ENCODE peak calls at places on chromosomes 11 and 22, in six cellular contexts. B is AG04449, D is HFF-Myc, I is AG10803, C is IMR-90, H is mesendoderm. P is an unnamed sample.

GRCh38 chr11:122663764-122664163 is 8.2 kb downstream of the UBASH3B start:
- DNase-seq in B (no peak), D (no peak), I (peak; percentile 72), C (no peak), H (no peak), P (no peak)

GRCh38 chr11:74550991-74551753 is 41.2 kb upstream of the POLD3 start:
- DNase-seq in B (no peak), D (no peak), I (no peak), C (no peak), H (no peak), P (no peak)

GRCh38 chr11:102617491-102618026 is 7.6 kb downstream of the MMP20 start:
- DNase-seq in B (no peak), D (no peak), I (no peak), C (no peak), H (no peak), P (no peak)

GRCh38 chr11:12189543-12190235 is 79.3 kb downstream of the MICAL2 start:
- DNase-seq in B (no peak), D (no peak), I (no peak), C (no peak), H (no peak), P (no peak)

GRCh38 chr22:22909605-22910271 is 22.1 kb downstream of the IGLL5 start:
- DNase-seq in B (no peak), D (no peak), I (no peak), C (no peak), H (no peak), P (no peak)

GRCh38 chr11:84558085-84558905 is 1068.8 kb downstream of the DLG2 start:
- DNase-seq in B (peak; percentile 28), D (peak; percentile 5), I (peak; percentile 61), C (peak; percentile 53), H (peak; percentile 74), P (no peak)

GRCh38 chr22:45341503-45341902 is 31.8 kb downstream of the FAM118A start:
- DNase-seq in B (no peak), D (no peak), I (no peak), C (no peak), H (no peak), P (no peak)

GRCh38 chr11:29962243-29962642 is 54.6 kb downstream of the KCNA4 start:
- DNase-seq in B (no peak), D (no peak), I (no peak), C (no peak), H (peak; percentile 75), P (no peak)

GRCh38 chr11:110858556-110858921 is 146.3 kb upstream of the ARHGAP20 start:
- DNase-seq in B (no peak), D (no peak), I (peak; percentile 21), C (no peak), H (no peak), P (no peak)

GRCh38 chr11:125081098-125081798 is 18.1 kb downstream of the SLC37A2 start:
- DNase-seq in B (no peak), D (no peak), I (no peak), C (no peak), H (no peak), P (no peak)

GRCh38 chr11:61793084-61793828 is 545 bp downstream of the FEN1 start:
- DNase-seq in B (no peak), D (no peak), I (no peak), C (no peak), H (no peak), P (no peak)

GRCh38 chr11:69637956-69638871 is 2.7 kb upstream of the CCND1 start:
- DNase-seq in B (no peak), D (no peak), I (peak; percentile 72), C (peak; percentile 65), H (peak; percentile 89), P (no peak)
- H3K4me3 ChIP-seq in B (peak overlapping the region; percentile 51), D (peak overlapping the region; percentile 99), I (peak overlapping the region; percentile 98), C (peak overlapping the region; percentile 44), H (peak overlapping the region; percentile 29), P (peak overlapping the region; percentile 73)

GRCh38 chr11:119814766-119815165 is 85.8 kb upstream of the NECTIN1 start:
- DNase-seq in B (no peak), D (no peak), I (no peak), C (no peak), H (no peak), P (no peak)
- H3K4me3 ChIP-seq in B (no peak overlapping the region), D (no peak overlapping the region), I (no peak overlapping the region), C (no peak overlapping the region), H (no peak overlapping the region), P (no peak overlapping the region)

DNA sequence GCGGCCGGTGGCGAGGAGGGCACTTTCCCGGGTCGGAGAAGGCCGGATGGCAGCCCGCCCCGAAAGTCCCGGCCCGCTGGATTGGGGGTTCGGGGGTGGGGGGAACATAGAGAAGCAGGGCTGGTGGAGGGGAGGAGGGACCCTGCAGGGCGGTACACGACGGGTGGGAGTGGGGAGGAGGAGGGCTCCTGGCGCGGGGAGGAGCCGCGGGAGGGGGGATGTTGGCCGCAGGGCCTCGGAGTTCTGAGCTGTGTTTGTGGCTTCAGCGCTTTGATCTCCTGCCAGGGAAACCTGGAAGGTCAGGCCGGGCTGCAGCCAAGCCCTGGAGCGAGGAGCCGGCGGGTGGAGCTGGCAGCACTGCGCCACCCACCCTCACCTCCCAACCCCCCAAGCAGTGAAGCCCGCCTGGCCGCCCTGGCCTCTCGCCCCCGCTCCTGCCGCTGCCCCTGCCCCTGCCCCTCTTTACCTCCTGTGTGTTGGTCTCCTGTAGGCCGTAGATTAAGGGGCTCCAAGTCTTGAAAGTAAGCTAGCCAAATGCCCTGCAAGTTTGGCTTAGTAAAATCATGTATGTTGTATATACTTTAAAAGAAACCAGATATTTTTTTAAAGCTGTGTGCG is 30.9 kb downstream of the C22orf31 start:
- DNase-seq in B (no peak), D (peak; percentile 62), I (peak; percentile 59), C (peak; percentile 77), H (peak; percentile 95), P (peak; percentile 14)
- H3K4me3 ChIP-seq in B (peak overlapping the region; percentile 48), D (peak overlapping the region; percentile 28), I (peak overlapping the region; percentile 44), C (peak overlapping the region; percentile 13), H (no peak overlapping the region), P (peak overlapping the region; percentile 50)

GRCh38 chr11:772429-773390 is 4.6 kb downstream of the GATD1 start:
- DNase-seq in B (no peak), D (no peak), I (no peak), C (no peak), H (no peak), P (no peak)

GRCh38 chr11:773425-773824 is 3.9 kb downstream of the GATD1 start:
- DNase-seq in B (no peak), D (no peak), I (no peak), C (no peak), H (no peak), P (no peak)

GRCh38 chr11:776459-777287 is 614 bp downstream of the GATD1 start:
- DNase-seq in B (no peak), D (no peak), I (no peak), C (no peak), H (peak; percentile 66), P (no peak)

GRCh38 chr11:773830-774229 is 3.5 kb downstream of the GATD1 start:
- DNase-seq in B (no peak), D (no peak), I (no peak), C (no peak), H (no peak), P (no peak)

GRCh38 chr11:774873-775592 is 2.3 kb downstream of the GATD1 start:
- DNase-seq in B (no peak), D (no peak), I (peak; percentile 22), C (peak; percentile 33), H (no peak), P (no peak)
- H3K4me3 ChIP-seq in B (peak overlapping the region; percentile 33), D (peak overlapping the region; percentile 97), I (peak overlapping the region; percentile 82), C (no peak overlapping the region), H (no peak overlapping the region), P (peak overlapping the region; percentile 16)

DNA sequence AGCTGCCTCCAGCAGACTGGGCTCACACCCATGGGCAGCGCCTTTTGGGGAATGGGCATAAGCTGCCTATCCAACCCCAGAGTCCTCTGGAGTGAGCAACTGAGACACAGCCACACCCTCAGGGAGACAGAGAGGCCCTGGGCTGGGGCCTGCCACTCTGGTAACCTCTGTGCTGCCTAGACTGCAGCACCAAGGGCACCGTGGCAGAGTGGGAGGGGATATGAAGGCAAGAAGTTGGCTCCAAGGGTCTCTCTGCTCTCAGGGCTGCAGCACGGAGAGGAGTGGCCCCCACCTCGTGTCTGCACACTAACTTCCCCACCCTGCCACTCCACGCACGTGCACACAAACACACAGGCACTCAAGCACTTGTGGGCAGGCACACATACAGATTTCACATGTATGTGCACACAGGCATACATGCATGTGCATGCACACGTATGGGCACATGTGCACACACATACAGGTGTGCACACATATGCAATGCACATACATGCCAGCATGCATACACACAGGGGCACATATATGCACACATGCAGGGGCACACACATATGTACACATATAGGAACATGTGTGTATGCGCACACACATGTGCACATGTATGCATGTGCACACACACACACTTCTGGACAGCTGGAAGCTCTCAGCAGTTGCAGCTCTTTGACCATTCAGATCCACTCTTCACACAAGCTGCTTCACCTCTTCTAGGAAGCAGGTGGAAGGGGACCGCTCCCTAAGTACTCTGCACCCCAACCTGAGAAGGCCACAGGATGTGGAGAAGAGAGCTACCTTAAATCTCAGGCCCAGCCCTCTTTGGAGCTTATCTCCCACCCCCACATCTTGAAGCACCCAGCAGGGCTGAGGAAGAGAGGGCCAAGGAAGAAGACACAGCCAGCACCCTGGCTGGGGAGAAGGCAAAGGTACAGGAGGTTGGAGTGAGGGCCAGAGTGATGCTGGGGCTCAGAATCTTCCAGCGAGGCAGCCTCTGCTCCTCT is 4.3 kb downstream of the IGSF9B start:
- DNase-seq in B (no peak), D (no peak), I (no peak), C (no peak), H (no peak), P (no peak)
- H3K4me3 ChIP-seq in B (no peak overlapping the region), D (no peak overlapping the region), I (no peak overlapping the region), C (no peak overlapping the region), H (no peak overlapping the region), P (no peak overlapping the region)

GRCh38 chr22:46854125-46854870 is 91.8 kb downstream of the TBC1D22A start:
- DNase-seq in B (no peak), D (no peak), I (no peak), C (peak; percentile 15), H (no peak), P (no peak)
- H3K4me3 ChIP-seq in B (no peak overlapping the region), D (no peak overlapping the region), I (no peak overlapping the region), C (no peak overlapping the region), H (no peak overlapping the region), P (no peak overlapping the region)

GRCh38 chr11:9148035-9148434 is 56.6 kb upstream of the SCUBE2 start:
- DNase-seq in B (no peak), D (no peak), I (no peak), C (no peak), H (no peak), P (no peak)

GRCh38 chr11:9142732-9143131 is 51.3 kb upstream of the SCUBE2 start:
- DNase-seq in B (no peak), D (no peak), I (no peak), C (no peak), H (no peak), P (no peak)

GRCh38 chr11:9146477-9146876 is 55.1 kb upstream of the SCUBE2 start:
- DNase-seq in B (no peak), D (no peak), I (no peak), C (no peak), H (no peak), P (no peak)

GRCh38 chr11:9143726-9144125 is 52.3 kb upstream of the SCUBE2 start:
- DNase-seq in B (no peak), D (no peak), I (peak; percentile 23), C (no peak), H (no peak), P (no peak)

GRCh38 chr11:9144828-9145227 is 53.4 kb upstream of the SCUBE2 start:
- DNase-seq in B (no peak), D (no peak), I (no peak), C (peak; percentile 38), H (no peak), P (no peak)
- H3K4me3 ChIP-seq in B (no peak overlapping the region), D (no peak overlapping the region), I (no peak overlapping the region), C (no peak overlapping the region), H (no peak overlapping the region), P (no peak overlapping the region)

P was measured in AG09309.